ENCODE peak calls at places on chromosomes 1 and 21, in ten cellular contexts. S is cardiac muscle cell; R is RPMI8226; Q is stimulated activated CD8-positive, alpha-beta memory T cell treated with anti-CD3 and anti-CD28 coated beads, Interleukin-2, amount 100 ng/mL, for 1 hour; J is cerebellum; W is fibroblast of the conjunctiva; C is GDM1; Y is AG20443; X is activated CD8-positive, alpha-beta memory T cell treated with anti-CD3 and anti-CD28 coated beads for 24 hours; B is fibroblast of lung. H is an unnamed sample.
A peak's percentile ranks its signal among the peaks of the same experiment; 100 is the strongest.

GRCh38 chr1:71522721-71523120 is 441.9 kb upstream of the ZRANB2 start:
- DNase-seq in C (no peak), J (no peak), B (peak; percentile 37), Y (no peak), X (no peak), S (no peak), R (no peak), W (no peak), Q (no peak), H (no peak)

GRCh38 chr1:226060976-226061792 is 1.3 kb upstream of the H3-3A start:
- DNase-seq in C (no peak), X (no peak), S (no peak), R (no peak), Y (no peak), Q (no peak), J (no peak), B (peak; percentile 38), W (no peak), H (peak; percentile 57)

GRCh38 chr21:30674312-30674711 is 31.6 kb downstream of the KRTAP20-3 start:
- DNase-seq in R (no peak), X (no peak), J (no peak), C (no peak), W (no peak), B (no peak), Y (no peak), Q (no peak), S (no peak), H (no peak)

GRCh38 chr1:19514391-19514831 is 29.1 kb upstream of the CAPZB start:
- DNase-seq in J (no peak), S (peak; percentile 91), B (peak; percentile 97), R (no peak), Y (no peak), Q (no peak), C (no peak), X (no peak), W (peak; percentile 57), H (no peak)

GRCh38 chr21:46421756-46422555 is 36.7 kb upstream of the DIP2A start:
- DNase-seq in W (no peak), Q (no peak), S (no peak), C (no peak), X (no peak), R (no peak), Y (no peak), B (no peak), J (no peak), H (no peak)

GRCh38 chr1:8540266-8540926 is 222.5 kb downstream of the SLC45A1 start:
- DNase-seq in C (no peak), X (no peak), Y (peak; percentile 48), S (peak; percentile 52), B (peak; percentile 85), W (peak; percentile 75), J (no peak), Q (no peak), R (no peak), H (no peak)

GRCh38 chr21:32131960-32132359 is 146.9 kb downstream of the MIS18A start:
- DNase-seq in X (no peak), C (no peak), J (no peak), W (no peak), Y (peak; percentile 68), Q (no peak), S (peak; percentile 14), R (no peak), B (peak; percentile 9), H (peak; percentile 7)

GRCh38 chr1:55275976-55276375 is 60.8 kb upstream of the USP24 start:
- DNase-seq in W (no peak), C (no peak), Q (no peak), Y (peak; percentile 59), B (no peak), X (no peak), R (peak; percentile 50), S (peak; percentile 31), J (no peak), H (no peak)